ENCODE peak calls at places on chromosome 1, in ten cellular contexts. S is tibial nerve, Y is neural progenitor cell, I is lung, Q is adrenal gland, J is psoas muscle, Z is kidney, B is transverse colon, V is foreskin fibroblast, T is H1. N is an unnamed sample.

GRCh38 chr1:22261580-22261979 is 118.7 kb upstream of the WNT4 start:
- DNase-seq in Y (no peak), B (no peak), I (no peak), V (no peak), Z (no peak), J (no peak), T (no peak), Q (no peak), S (no peak), N (no peak)

GRCh38 chr1:8239039-8239305 is 78.9 kb upstream of the SLC45A1 start:
- DNase-seq in Q (peak; percentile 76), Y (no peak), T (no peak), B (peak; percentile 66), S (peak; percentile 50), Z (no peak), J (peak; percentile 58), V (peak; percentile 53), I (peak; percentile 57), N (peak; percentile 79)

GRCh38 chr1:209614906-209615305 is 31.4 kb downstream of the CAMK1G start:
- DNase-seq in I (no peak), S (no peak), B (no peak), Z (no peak), J (no peak), Y (no peak), T (no peak), Q (no peak), V (no peak), N (no peak)

GRCh38 chr1:245475116-245475515 is 320.3 kb downstream of the KIF26B start:
- DNase-seq in B (no peak), J (no peak), I (no peak), Q (no peak), S (no peak), T (no peak), Z (no peak), Y (no peak), V (peak; percentile 4), N (peak; percentile 35)

GRCh38 chr1:208203127-208203847 is 40.9 kb downstream of the PLXNA2 start:
- DNase-seq in Y (no peak), V (peak; percentile 61), S (peak; percentile 44), T (no peak), B (peak; percentile 79), Z (no peak), I (peak; percentile 72), J (no peak), Q (no peak), N (peak; percentile 78)

GRCh38 chr1:181317261-181317924 is 165.9 kb upstream of the CACNA1E start:
- DNase-seq in Q (no peak), I (no peak), Z (no peak), V (no peak), Y (peak; percentile 47), J (no peak), B (no peak), T (no peak), S (no peak), N (no peak)

GRCh38 chr1:69648486-69648885 is 80.8 kb downstream of the LRRC7 start:
- DNase-seq in Q (no peak), V (peak; percentile 2), Z (no peak), B (no peak), S (no peak), I (no peak), Y (no peak), T (no peak), J (no peak), N (peak; percentile 38)

GRCh38 chr1:84996846-84997666 is at the start of gene MCOLN2:
- DNase-seq in B (peak; percentile 45), Q (no peak), J (peak; percentile 69), S (no peak), V (peak; percentile 8), T (no peak), Z (peak; percentile 76), Y (peak; percentile 86), I (no peak), N (peak; percentile 11)

GRCh38 chr1:110341872-110342331 is 2.7 kb downstream of the RBM15 start:
- DNase-seq in J (no peak), Y (peak; percentile 29), V (no peak), Z (no peak), T (no peak), B (no peak), Q (no peak), S (no peak), I (no peak), N (no peak)

GRCh38 chr1:156430305-156430704 is 61.3 kb downstream of the RHBG start:
- DNase-seq in Y (no peak), I (no peak), Z (peak; percentile 27), S (no peak), J (no peak), V (no peak), Q (no peak), B (no peak), T (no peak), N (no peak)

GRCh38 chr1:208107817-208108608 is 136.2 kb downstream of the PLXNA2 start:
- DNase-seq in Z (no peak), Q (no peak), I (peak; percentile 52), S (no peak), J (peak; percentile 84), T (no peak), V (peak; percentile 82), B (no peak), Y (no peak), N (peak; percentile 84)

GRCh38 chr1:233668725-233669294 is 54.9 kb downstream of the KCNK1 start:
- DNase-seq in V (peak; percentile 16), B (peak; percentile 23), Z (no peak), S (no peak), I (no peak), Q (no peak), Y (no peak), T (no peak), J (no peak), N (peak; percentile 5)

GRCh38 chr1:87450615-87451209 is 122.0 kb downstream of the LMO4 start:
- DNase-seq in J (no peak), T (no peak), Q (no peak), B (peak; percentile 44), V (no peak), S (no peak), I (no peak), Z (no peak), Y (peak; percentile 36), N (no peak)

GRCh38 chr1:48864913-48865312 is 88.2 kb upstream of the BEND5 start:
- DNase-seq in I (no peak), Z (no peak), Y (no peak), S (no peak), J (no peak), Q (no peak), V (no peak), B (no peak), T (no peak), N (no peak)

GRCh38 chr1:44326066-44326701 is 28.9 kb downstream of the ERI3 start:
- DNase-seq in Z (no peak), J (no peak), I (no peak), V (no peak), S (no peak), Q (no peak), B (no peak), T (no peak), Y (no peak), N (no peak)

GRCh38 chr1:64539279-64539678 is 69.3 kb downstream of the CACHD1 start:
- DNase-seq in Q (no peak), Y (no peak), S (no peak), Z (no peak), T (no peak), J (no peak), B (no peak), I (no peak), V (no peak), N (no peak)

GRCh38 chr1:63592536-63593302 is 492 bp upstream of the PGM1 start:
- DNase-seq in Y (no peak), V (no peak), S (no peak), B (peak; percentile 81), I (no peak), J (no peak), Q (no peak), Z (no peak), T (no peak), N (peak; percentile 46)

GRCh38 chr1:25694591-25695007 is 78.0 kb downstream of the MAN1C1 start:
- DNase-seq in T (no peak), Z (no peak), J (no peak), Y (no peak), V (no peak), B (no peak), I (no peak), S (no peak), Q (no peak), N (peak; percentile 71)
- TF ChIP-seq CTCF in T (peak; percentile 19), Z (no peak), J (no peak), Y (no peak), V (peak; percentile 11), B (no peak), I (no peak), S (no peak), Q (no peak), N (peak; percentile 51)

DNA sequence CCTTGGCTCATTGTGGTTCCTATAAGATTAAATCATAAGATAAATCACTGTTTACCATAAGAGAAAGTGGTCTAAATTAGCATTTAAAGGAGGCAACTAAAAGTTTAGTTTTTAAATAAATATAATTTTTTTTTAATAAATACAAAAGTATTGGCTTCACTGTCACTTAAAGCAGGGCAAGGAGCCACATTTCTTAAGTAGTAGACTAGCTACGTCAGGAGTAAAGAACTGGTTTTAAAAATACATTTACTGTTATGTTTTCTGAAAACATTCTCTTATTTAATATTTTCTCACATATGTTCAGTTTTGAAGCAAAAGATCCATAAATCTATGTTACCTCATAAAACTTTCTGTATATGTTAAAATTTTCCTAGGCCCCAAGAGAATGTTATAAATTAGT is 2.2 kb downstream of the ANGPTL1 start:
- DNase-seq in S (no peak), Y (no peak), Q (no peak), Z (no peak), B (no peak), J (no peak), V (no peak), I (no peak), T (no peak), N (no peak)
- H3K4me3 ChIP-seq in S (peak overlapping the region; percentile 4), Y (no peak overlapping the region), Q (no peak overlapping the region), Z (no peak overlapping the region), B (no peak overlapping the region), J (peak overlapping the region; percentile 72), V (no peak overlapping the region), I (no peak overlapping the region), T (peak overlapping the region; percentile 35), N (peak overlapping the region; percentile 47)

GRCh38 chr1:176942346-176942745 is 222.2 kb downstream of the ASTN1 start:
- DNase-seq in B (no peak), Y (no peak), Z (no peak), V (no peak), Q (no peak), J (no peak), I (no peak), T (no peak), S (no peak), N (no peak)
- TF ChIP-seq CTCF in B (no peak), Y (no peak), Z (no peak), V (no peak), Q (no peak), J (no peak), I (no peak), T (no peak), S (no peak), N (no peak)

DNA sequence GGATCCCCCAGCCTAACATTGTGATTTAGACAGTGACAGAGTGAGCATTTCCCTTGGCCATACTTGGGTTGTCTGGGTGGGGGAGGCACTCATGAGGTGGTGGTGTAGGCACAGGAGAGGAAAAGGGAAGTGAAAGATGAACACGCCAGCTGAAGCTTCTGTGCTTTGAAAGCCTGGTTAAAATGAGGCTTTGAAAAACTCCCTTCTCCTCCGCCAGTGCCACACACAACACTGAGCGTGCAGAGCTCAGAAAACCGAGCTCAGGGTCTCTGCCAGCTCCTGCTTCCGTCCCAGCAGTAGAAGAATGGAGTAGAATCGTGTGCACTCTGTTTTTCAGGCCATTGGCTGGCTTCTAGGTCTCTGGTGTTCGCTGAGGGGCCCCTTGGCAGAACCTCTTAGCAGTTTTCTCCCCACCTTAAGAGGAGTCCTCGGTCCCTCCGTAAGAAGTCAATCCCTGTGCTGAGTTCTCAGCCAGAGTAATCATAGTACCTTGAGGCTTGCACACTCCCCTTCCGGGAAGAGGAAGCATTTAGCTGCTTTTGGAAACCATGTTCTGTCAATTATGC is 12.9 kb downstream of the PLEKHM2 start:
- DNase-seq in I (no peak), J (no peak), Q (no peak), T (no peak), S (no peak), Y (no peak), B (peak; percentile 44), Z (no peak), V (no peak), N (no peak)
- H3K4me3 ChIP-seq in I (no peak overlapping the region), J (peak overlapping the region; percentile 8), Q (no peak overlapping the region), T (no peak overlapping the region), S (peak overlapping the region; percentile 9), Y (no peak overlapping the region), B (no peak overlapping the region), Z (no peak overlapping the region), V (no peak overlapping the region), N (no peak overlapping the region)

N was measured in choroid plexus epithelial cell.